ENCODE peak calls at places on chromosome 19, in four cellular contexts. M is brain microvascular endothelial cell, Q is bronchial epithelial cell, U is IMR-90. Z is an unnamed sample.

GRCh38 chr19:39372047-39372802 is 18.7 kb downstream of the PAF1 start:
- DNase-seq in M (peak), Q (no peak), U (peak), Z (peak)

GRCh38 chr19:40348961-40349507 is 539 bp downstream of the PLD3 start:
- DNase-seq in M (peak), Q (peak), U (peak), Z (no peak)

GRCh38 chr19:7500811-7501450 is 12.1 kb upstream of the PEX11G start:
- DNase-seq in M (peak), Q (no peak), U (peak), Z (no peak)

GRCh38 chr19:4939466-4939865 is 29.4 kb upstream of the KDM4B start:
- DNase-seq in M (no peak), Q (no peak), U (no peak), Z (no peak)

GRCh38 chr19:7533281-7533819 is 2.2 kb upstream of the PNPLA6 start:
- DNase-seq in M (no peak), Q (peak), U (peak), Z (no peak)

GRCh38 chr19:16191216-16191908 is 6.2 kb downstream of the FAM32A start:
- DNase-seq in M (no peak), Q (no peak), U (no peak), Z (no peak)

GRCh38 chr19:38384209-38385027 is 3.4 kb downstream of the GGN start:
- DNase-seq in M (no peak), Q (no peak), U (no peak), Z (no peak)

GRCh38 chr19:54660967-54661366 is 1.8 kb upstream of the LILRB4 start:
- DNase-seq in M (no peak), Q (no peak), U (no peak), Z (no peak)

GRCh38 chr19:32387701-32388392 is 17.7 kb upstream of the DPY19L3 start:
- DNase-seq in M (peak), Q (no peak), U (peak), Z (no peak)

GRCh38 chr19:30490760-30491159 is 118.6 kb downstream of the ZNF536 start:
- DNase-seq in M (no peak), Q (no peak), U (no peak), Z (no peak)

GRCh38 chr19:16365300-16365996 is 40.8 kb downstream of the KLF2 start:
- DNase-seq in M (no peak), Q (no peak), U (no peak), Z (no peak)

GRCh38 chr19:58559275-58560006 is 1.0 kb upstream of the UBE2M start:
- DNase-seq in M (peak), Q (peak), U (peak), Z (peak)

GRCh38 chr19:39093761-39094160 is 9.6 kb downstream of the ACP7 start:
- DNase-seq in M (no peak), Q (peak), U (peak), Z (no peak)

GRCh38 chr19:16584825-16585801 is 12.9 kb upstream of the SLC35E1 start:
- DNase-seq in M (no peak), Q (no peak), U (no peak), Z (no peak)

GRCh38 chr19:11256189-11256588 is 6.1 kb downstream of the DOCK6 start:
- DNase-seq in M (no peak), Q (no peak), U (peak), Z (no peak)

GRCh38 chr19:34428549-34429285 is 536 bp downstream of the UBA2 start:
- DNase-seq in M (no peak), Q (peak), U (peak), Z (no peak)
- TF ChIP-seq CTCF in M (no peak), Q (no peak), U (no peak), Z (no peak)

DNA sequence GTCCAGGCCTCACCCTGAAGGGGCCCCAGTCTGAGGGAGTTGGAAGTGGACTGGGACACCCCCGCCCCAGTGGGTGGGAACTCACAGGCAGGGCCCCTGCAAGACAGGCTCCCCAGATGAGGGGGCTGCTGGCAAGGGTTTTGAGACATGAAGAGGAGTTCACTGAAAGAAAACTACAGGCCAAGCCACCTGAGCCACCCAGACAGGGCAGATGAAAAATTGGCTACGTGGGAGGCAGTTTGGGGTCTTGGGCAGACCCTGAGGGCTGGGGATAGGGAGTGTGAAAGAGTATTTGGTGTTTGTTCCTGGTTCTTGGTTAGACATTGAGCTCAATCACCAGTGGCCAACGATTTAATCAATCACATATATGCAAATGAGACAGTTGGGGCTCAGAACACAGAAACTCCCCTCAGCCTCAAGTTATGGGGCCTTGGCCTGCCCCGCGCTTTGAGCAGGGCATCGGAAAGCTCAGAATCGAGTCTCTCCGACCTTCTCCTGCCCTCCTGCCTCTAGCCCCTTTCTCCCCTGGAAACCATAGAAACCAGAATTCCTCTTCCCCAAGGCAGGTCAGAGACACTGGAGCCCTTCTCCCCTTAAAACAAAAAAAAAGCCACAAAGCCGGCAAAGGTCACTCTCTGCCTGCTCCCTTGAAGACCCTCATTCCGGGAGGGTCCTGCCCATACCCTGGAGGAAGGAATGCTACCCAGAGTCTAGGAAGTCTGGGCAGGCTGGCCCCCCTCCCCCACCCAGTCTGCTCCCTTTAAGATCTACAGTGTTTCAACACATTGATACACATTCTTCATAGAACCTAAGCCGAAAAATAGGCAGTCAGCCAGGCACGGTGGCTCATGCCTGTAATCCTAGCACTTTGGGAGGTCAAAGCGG is 1.3 kb upstream of the ISYNA1 start:
- DNase-seq in M (peak), Q (peak), U (peak), Z (peak)
- H3K4me3 ChIP-seq in M (no peak), Q (no peak), U (no peak), Z (no peak)

GRCh38 chr19:19212866-19213265 is 1.1 kb downstream of the NCAN start:
- DNase-seq in M (no peak), Q (no peak), U (no peak), Z (no peak)

GRCh38 chr19:19211499-19212432 is at the start of gene NCAN:
- DNase-seq in M (no peak), Q (no peak), U (no peak), Z (no peak)

GRCh38 chr19:19207637-19208582 is 3.8 kb upstream of the NCAN start:
- DNase-seq in M (no peak), Q (no peak), U (no peak), Z (no peak)

GRCh38 chr19:19206938-19207337 is 3.7 kb upstream of the NR2C2AP start:
- DNase-seq in M (no peak), Q (no peak), U (no peak), Z (no peak)

GRCh38 chr19:19209372-19209771 is 2.4 kb upstream of the NCAN start:
- DNase-seq in M (no peak), Q (no peak), U (no peak), Z (no peak)
- TF ChIP-seq CTCF in M (no peak), Q (no peak), U (no peak), Z (no peak)

DNA sequence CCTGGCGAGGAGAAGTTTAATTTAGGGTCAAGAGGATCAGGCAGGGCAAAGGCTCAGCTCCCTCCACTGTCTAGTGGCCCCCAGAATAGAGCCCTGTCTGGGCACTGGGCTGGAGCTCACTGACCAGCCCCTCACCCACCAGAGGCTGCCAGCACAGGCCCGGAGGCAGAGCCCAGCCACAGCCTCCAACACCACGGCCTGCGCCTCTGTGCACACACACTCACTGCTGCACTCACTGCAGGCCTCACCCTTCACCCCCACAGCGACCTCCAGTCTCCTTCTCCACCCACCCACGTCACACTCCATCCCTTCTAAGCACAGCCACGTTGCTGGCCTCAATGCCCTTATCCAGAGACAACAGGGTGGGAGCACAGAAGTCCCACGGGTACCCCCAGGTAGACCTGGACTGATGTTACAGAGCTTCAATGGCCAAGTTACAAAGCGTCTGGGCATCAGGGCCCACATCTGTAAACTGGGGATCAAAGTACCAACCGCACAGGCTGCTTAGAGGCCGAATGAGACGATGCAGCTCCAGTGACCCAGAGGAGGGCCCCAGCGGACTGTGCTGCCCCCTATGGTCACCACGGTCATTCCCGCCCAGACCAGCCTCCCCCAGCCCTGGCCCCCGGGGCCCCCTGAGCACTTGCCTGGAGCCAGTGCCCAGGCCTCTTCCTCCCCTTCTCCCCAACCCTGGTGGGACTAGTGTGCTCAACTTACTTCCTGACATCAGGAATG is 4.5 kb upstream of the PRKD2 start:
- DNase-seq in M (no peak), Q (no peak), U (no peak), Z (no peak)
- H3K4me3 ChIP-seq in M (no peak), Q (no peak), U (no peak), Z (no peak)

DNA sequence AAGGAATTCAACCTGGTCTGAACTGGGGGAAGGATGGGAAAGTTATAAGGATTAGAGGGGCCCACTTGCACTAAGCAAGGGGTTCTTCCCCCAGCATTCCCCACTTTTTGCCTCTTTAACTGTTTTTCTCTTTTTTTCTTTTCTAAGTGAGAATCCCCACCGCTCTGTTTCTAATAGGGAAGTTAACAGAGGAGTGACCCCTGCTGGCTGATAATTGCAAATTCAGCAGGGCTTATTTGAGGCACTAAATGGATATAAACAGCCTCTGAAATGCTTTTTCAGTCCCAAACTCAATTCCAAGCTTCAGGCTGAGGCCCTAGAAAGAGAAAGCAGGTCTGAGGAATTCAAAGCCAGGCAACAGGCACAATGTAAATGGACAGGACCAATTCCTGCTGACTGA is 38.2 kb upstream of the CEACAM21 start:
- DNase-seq in M (peak), Q (no peak), U (peak), Z (no peak)
- TF ChIP-seq CTCF in M (peak), Q (peak), U (peak), Z (peak)

GRCh38 chr19:29387586-29387985 is 138.2 kb upstream of the VSTM2B start:
- DNase-seq in M (no peak), Q (no peak), U (no peak), Z (no peak)

GRCh38 chr19:29383696-29384095 is 142.1 kb upstream of the VSTM2B start:
- DNase-seq in M (no peak), Q (no peak), U (no peak), Z (no peak)

GRCh38 chr19:29381353-29382203 is 144.2 kb upstream of the VSTM2B start:
- DNase-seq in M (no peak), Q (no peak), U (no peak), Z (no peak)

GRCh38 chr19:29385191-29385795 is 140.5 kb upstream of the VSTM2B start:
- DNase-seq in M (no peak), Q (no peak), U (no peak), Z (no peak)

GRCh38 chr19:29384676-29385075 is 141.1 kb upstream of the VSTM2B start:
- DNase-seq in M (no peak), Q (no peak), U (no peak), Z (no peak)
- H3K4me3 ChIP-seq in M (no peak), Q (no peak), U (no peak), Z (no peak)

DNA sequence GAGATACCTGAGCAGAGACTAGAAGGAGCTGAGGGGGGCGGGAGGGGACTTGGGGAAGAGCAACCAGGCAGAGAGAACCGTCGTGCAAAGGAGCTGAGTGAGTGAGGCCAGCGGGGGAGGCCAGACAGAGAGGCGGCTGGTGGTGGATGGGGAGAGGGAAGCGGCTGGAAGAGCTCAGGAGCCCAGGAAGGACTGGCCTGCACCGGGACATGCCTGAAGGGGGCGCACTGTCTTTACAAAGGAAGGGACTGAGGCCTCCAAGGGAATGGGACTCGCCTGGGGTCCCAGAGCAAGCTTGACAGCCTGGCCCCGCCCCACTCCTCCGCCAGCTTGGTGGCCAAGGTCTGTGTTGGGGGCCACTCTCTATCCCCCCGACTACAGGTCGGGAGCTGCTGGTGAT is 14.9 kb downstream of the ONECUT3 start:
- DNase-seq in M (no peak), Q (no peak), U (no peak), Z (no peak)
- TF ChIP-seq CTCF in M (peak), Q (peak), U (peak), Z (peak)

GRCh38 chr19:18386543-18387251 is 739 bp downstream of the GDF15 start:
- DNase-seq in M (no peak), Q (no peak), U (peak), Z (no peak)
- H3K4me3 ChIP-seq in M (peak), Q (peak), U (peak), Z (peak)

DNA sequence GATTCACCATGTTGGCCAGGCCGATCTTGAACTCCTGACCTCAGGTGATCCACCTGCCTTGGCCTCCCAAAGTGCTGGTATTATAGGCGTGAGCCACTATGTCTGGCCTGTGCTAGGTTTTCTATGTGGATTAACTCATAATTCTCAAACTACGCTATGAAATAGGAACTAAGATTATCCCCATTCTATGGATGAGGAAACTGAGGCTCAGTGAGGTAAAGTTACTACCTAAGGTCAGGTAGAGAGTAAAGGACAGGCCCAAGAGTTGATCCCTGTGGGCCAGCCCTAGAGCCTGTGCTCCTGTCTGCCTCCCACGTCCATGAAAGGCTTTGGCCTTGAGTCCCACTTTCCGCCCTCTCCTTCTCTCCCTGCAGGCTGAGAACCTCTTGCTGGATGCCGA is 20.0 kb downstream of the MARK4 start:
- DNase-seq in M (no peak), Q (no peak), U (no peak), Z (no peak)
- TF ChIP-seq CTCF in M (no peak), Q (no peak), U (no peak), Z (no peak)